ENCODE peak calls at places on chromosomes 6 and 20, in four cellular contexts. S is renal cortical epithelial cell, W is NCI-H1436, T is GM19239. M is an unnamed sample.
A peak's percentile ranks its signal among the peaks of the same experiment; 100 is the strongest.

GRCh38 chr6:21749754-21750153 is 156.2 kb downstream of the SOX4 start:
- DNase-seq in T (no peak), W (peak; percentile 94), S (no peak), M (no peak)

GRCh38 chr20:35710884-35711587 is 11.8 kb downstream of the ROMO1 start:
- DNase-seq in S (no peak), W (no peak), T (no peak), M (no peak)

GRCh38 chr6:14797875-14798593 is 447.8 kb upstream of the JARID2 start:
- DNase-seq in W (no peak), S (no peak), T (no peak), M (no peak)

GRCh38 chr6:125746731-125747588 is 2.5 kb upstream of the HEY2 start:
- DNase-seq in S (peak; percentile 61), W (no peak), T (peak; percentile 42), M (peak; percentile 44)

GRCh38 chr20:14334306-14334930 is 3.0 kb downstream of the FLRT3 start:
- DNase-seq in W (peak; percentile 37), S (peak; percentile 83), T (no peak), M (peak; percentile 5)

GRCh38 chr20:14051454-14051853 is 56.1 kb downstream of the MACROD2 start:
- DNase-seq in S (no peak), W (no peak), T (no peak), M (no peak)

GRCh38 chr6:141103246-141103645 is 1029.5 kb upstream of the GJE1 start:
- DNase-seq in S (peak; percentile 98), T (no peak), W (peak; percentile 41), M (peak; percentile 43)

GRCh38 chr20:60066438-60066823 is 108.2 kb downstream of the CDH26 start:
- DNase-seq in W (no peak), S (no peak), T (no peak), M (no peak)

GRCh38 chr6:117169060-117169635 is 96.2 kb upstream of the VGLL2 start:
- DNase-seq in W (no peak), S (no peak), T (no peak), M (peak; percentile 4)

GRCh38 chr20:44683263-44684046 is 31.7 kb upstream of the CCN5 start:
- DNase-seq in S (peak; percentile 53), W (no peak), T (peak; percentile 74), M (peak; percentile 52)

GRCh38 chr6:113209315-113209714 is 647.8 kb upstream of the MARCKS start:
- DNase-seq in T (no peak), S (no peak), W (no peak), M (no peak)

GRCh38 chr6:143821359-143821758 is 21.8 kb upstream of the LTV1 start:
- DNase-seq in S (no peak), T (no peak), W (no peak), M (no peak)

GRCh38 chr6:26501482-26501986 is 1.4 kb downstream of the BTN1A1 start:
- DNase-seq in S (no peak), W (no peak), T (peak; percentile 13), M (peak; percentile 31)

GRCh38 chr20:59463541-59463940 is 140.8 kb upstream of the PHACTR3 start:
- DNase-seq in S (no peak), T (no peak), W (no peak), M (no peak)

GRCh38 chr6:15444081-15444731 is 198.3 kb downstream of the JARID2 start:
- DNase-seq in W (no peak), S (no peak), T (no peak), M (no peak)

GRCh38 chr6:45576648-45577624 is 199.2 kb upstream of the SUPT3H start:
- DNase-seq in T (no peak), W (no peak), S (peak; percentile 52), M (no peak)

GRCh38 chr6:168333039-168333438 is 13.5 kb upstream of the DACT2 start:
- DNase-seq in S (no peak), W (no peak), T (no peak), M (no peak)

GRCh38 chr6:24284006-24284405 is 73.9 kb downstream of the DCDC2 start:
- DNase-seq in W (no peak), S (no peak), T (no peak), M (no peak)

GRCh38 chr6:26331809-26332226 is 33.2 kb upstream of the BTN3A2 start:
- DNase-seq in W (no peak), T (no peak), S (no peak), M (peak; percentile 13)

GRCh38 chr6:33812669-33813068 is 8.9 kb upstream of the MLN start:
- DNase-seq in W (peak; percentile 38), T (peak; percentile 49), S (peak; percentile 34), M (peak; percentile 45)